ENCODE peak calls at places on chromosomes 1 and 21, in ten cellular contexts. Z is iris pigment epithelial cell; U is GM03348; N is CD4-positive, alpha-beta T cell; F is posterior cingulate gyrus; O is hepatocyte; S is GDM1; D is G401; R is neural progenitor cell; Y is mesenteric fat pad. V is an unnamed sample.

GRCh38 chr21:32329331-32329730 is 30.7 kb downstream of the MRAP start:
- DNase-seq in Z (no peak), U (peak), N (no peak), F (no peak), O (no peak), S (no peak), D (no peak), R (no peak), Y (no peak), V (no peak)

GRCh38 chr1:1419812-1420653 is 1.0 kb downstream of the ANKRD65 start:
- DNase-seq in Z (peak), U (peak), N (no peak), F (no peak), O (no peak), S (no peak), D (no peak), R (peak), Y (no peak), V (no peak)

GRCh38 chr1:181038399-181038873 is 4.7 kb downstream of the MR1 start:
- DNase-seq in Z (peak), U (peak), N (peak), F (peak), O (peak), S (peak), D (peak), R (peak), Y (no peak), V (peak)

GRCh38 chr1:169527461-169528213 is 41.9 kb upstream of the SLC19A2 start:
- DNase-seq in Z (peak), U (peak), N (no peak), F (no peak), O (peak), S (no peak), D (no peak), R (no peak), Y (no peak), V (peak)

GRCh38 chr1:200072636-200073285 is 45.3 kb downstream of the NR5A2 start:
- DNase-seq in Z (no peak), U (no peak), N (no peak), F (no peak), O (no peak), S (no peak), D (no peak), R (no peak), Y (no peak), V (no peak)

GRCh38 chr21:27359141-27359540 is 392.3 kb upstream of the ADAMTS5 start:
- DNase-seq in Z (peak), U (peak), N (no peak), F (no peak), O (no peak), S (no peak), D (no peak), R (no peak), Y (no peak), V (no peak)

GRCh38 chr1:41768538-41768937 is 150.2 kb downstream of the HIVEP3 start:
- DNase-seq in Z (no peak), U (no peak), N (no peak), F (no peak), O (no peak), S (peak), D (no peak), R (no peak), Y (no peak), V (no peak)

GRCh38 chr1:204437796-204438570 is 26.4 kb upstream of the PPP1R15B start:
- DNase-seq in Z (no peak), U (no peak), N (no peak), F (no peak), O (no peak), S (no peak), D (no peak), R (no peak), Y (no peak), V (no peak)

GRCh38 chr1:165737196-165737595 is 31.5 kb downstream of the TMCO1 start:
- DNase-seq in Z (peak), U (no peak), N (no peak), F (no peak), O (no peak), S (no peak), D (no peak), R (no peak), Y (no peak), V (no peak)

GRCh38 chr1:22540311-22540710 is 23.0 kb upstream of the EPHA8 start:
- DNase-seq in Z (no peak), U (no peak), N (no peak), F (no peak), O (no peak), S (no peak), D (no peak), R (no peak), Y (no peak), V (no peak)

GRCh38 chr1:21734526-21734925 is 48.4 kb downstream of the USP48 start:
- DNase-seq in Z (peak), U (no peak), N (no peak), F (no peak), O (no peak), S (no peak), D (no peak), R (no peak), Y (no peak), V (no peak)

GRCh38 chr1:216310776-216311175 is 112.5 kb downstream of the USH2A start:
- DNase-seq in Z (peak), U (peak), N (no peak), F (no peak), O (peak), S (no peak), D (peak), R (peak), Y (no peak), V (peak)

GRCh38 chr1:243251544-243251943 is 3.5 kb downstream of the CEP170 start:
- DNase-seq in Z (peak), U (no peak), N (no peak), F (no peak), O (no peak), S (no peak), D (no peak), R (no peak), Y (no peak), V (no peak)

GRCh38 chr1:153518562-153518961 is 17.2 kb downstream of the S100A6 start:
- DNase-seq in Z (no peak), U (no peak), N (no peak), F (no peak), O (no peak), S (peak), D (no peak), R (no peak), Y (no peak), V (no peak)

V was measured in NCI-H748 treated with DMSO at 0.1 percent for 48 hours.